ENCODE peak calls at places on chromosomes 11 and 22, in four cellular contexts. M is right lobe of liver, K is A549, L is mucosa of descending colon. O is an unnamed sample.

GRCh38 chr11:48093795-48094642 is 113.7 kb downstream of the PTPRJ start:
- DNase-seq in K (no peak), L (no peak), M (peak; percentile 56), O (no peak)

GRCh38 chr22:49828599-49828965 is 909 bp upstream of the BRD1 start:
- DNase-seq in M (no peak), K (no peak), L (no peak), O (no peak)

GRCh38 chr22:35457729-35458546 is 58.0 kb downstream of the MCM5 start:
- DNase-seq in L (no peak), K (no peak), M (no peak), O (peak; percentile 27)

GRCh38 chr11:62445314-62445740 is 26.5 kb downstream of the SCGB1A1 start:
- DNase-seq in L (no peak), M (no peak), K (no peak), O (no peak)

GRCh38 chr11:118715245-118715807 is 35.9 kb upstream of the TREH start:
- DNase-seq in L (no peak), M (no peak), K (no peak), O (no peak)

GRCh38 chr11:77198440-77198849 is 70.4 kb downstream of the MYO7A start:
- DNase-seq in K (peak; percentile 36), M (peak; percentile 47), L (peak; percentile 39), O (no peak)

GRCh38 chr22:23058481-23059336 is 11.6 kb upstream of the GNAZ start:
- DNase-seq in L (peak; percentile 23), M (peak; percentile 42), K (no peak), O (no peak)

GRCh38 chr11:120215634-120216033 is 4.8 kb downstream of the OAF start:
- DNase-seq in L (peak; percentile 56), M (peak; percentile 83), K (no peak), O (no peak)

GRCh38 chr11:112889446-112889845 is 71.8 kb upstream of the NCAM1 start:
- DNase-seq in L (no peak), M (no peak), K (no peak), O (no peak)

GRCh38 chr22:50201191-50202129 is 649 bp downstream of the SELENOO start:
- DNase-seq in M (no peak), L (no peak), K (no peak), O (no peak)

DNA sequence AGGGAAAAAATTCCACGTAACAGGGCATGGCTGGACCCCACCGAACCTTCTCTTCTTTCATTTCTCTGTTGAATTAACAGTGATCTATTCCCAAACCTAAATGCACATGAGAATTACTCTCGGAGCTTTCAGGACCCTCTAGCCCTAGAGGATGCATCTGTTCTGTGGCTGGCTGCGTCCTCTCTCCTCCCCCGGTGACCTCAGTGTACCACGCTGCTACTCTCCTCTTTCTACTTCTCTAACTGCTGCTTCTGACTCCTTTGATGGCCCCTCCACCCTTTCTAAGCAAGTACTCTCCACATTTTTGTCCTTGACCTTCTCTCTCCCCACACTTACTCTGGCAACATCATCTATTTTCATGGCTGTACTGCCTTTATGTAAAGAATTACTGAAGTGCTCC is 12.1 kb upstream of the APOA1 start:
- DNase-seq in K (no peak), M (no peak), L (no peak), O (no peak)
- H3K4me1 ChIP-seq in K (peaks cover 5% of the 10 kb centered on the region), M (no peaks in the 10 kb centered on the region), L (peaks cover 33% of the 10 kb centered on the region), O (peaks cover 35% of the 10 kb centered on the region)

GRCh38 chr11:43922295-43922648 is 20.2 kb upstream of the C11orf96 start:
- DNase-seq in L (no peak), K (no peak), M (no peak), O (no peak)
- H3K4me3 ChIP-seq in L (no peak overlapping the region), K (no peak overlapping the region), M (no peak overlapping the region), O (no peak overlapping the region)

DNA sequence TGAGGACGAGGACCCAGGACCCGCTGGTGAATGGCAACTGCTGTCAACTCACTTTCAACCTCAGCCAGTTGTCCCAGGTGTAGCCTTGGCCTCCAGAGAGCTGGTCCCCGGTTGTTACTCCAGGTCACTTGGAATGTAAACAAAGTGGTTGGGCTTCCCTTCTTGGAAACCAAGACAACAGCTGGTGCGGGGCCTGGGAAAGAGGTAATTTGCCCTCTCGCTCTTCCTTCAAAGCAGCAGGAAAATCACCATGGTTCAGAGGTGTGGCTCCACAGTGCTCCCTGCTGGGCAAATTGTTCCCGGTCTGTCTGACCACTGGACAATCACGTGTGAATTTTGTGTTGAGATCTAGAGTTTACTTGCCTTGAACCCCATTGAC is 15.0 kb downstream of the SLC1A2 start:
- DNase-seq in M (no peak), K (peak; percentile 48), L (no peak), O (peak; percentile 13)
- TF ChIP-seq CTCF in M (peak; percentile 38), K (peak; percentile 72), L (no peak), O (peak; percentile 56)

GRCh38 chr11:93984205-93984586 is 37.0 kb upstream of the HEPHL1 start:
- DNase-seq in L (no peak), M (no peak), K (no peak), O (no peak)
- H3K4me1 ChIP-seq in L (no peaks in the 10 kb centered on the region), M (no peaks in the 10 kb centered on the region), K (peaks cover 14% of the 10 kb centered on the region), O (peaks cover 26% of the 10 kb centered on the region)

GRCh38 chr22:37817705-37818311 is 5.4 kb upstream of the GALR3 start:
- DNase-seq in L (peak; percentile 78), M (peak; percentile 84), K (peak; percentile 69), O (peak; percentile 58)

GRCh38 chr22:37820350-37820749 is 2.8 kb upstream of the GALR3 start:
- DNase-seq in K (no peak), L (no peak), M (no peak), O (no peak)

GRCh38 chr22:37818397-37819099 is 4.6 kb upstream of the GALR3 start:
- DNase-seq in K (no peak), M (peak; percentile 75), L (peak; percentile 80), O (peak; percentile 14)

GRCh38 chr22:37816543-37817180 is 6.5 kb upstream of the GALR3 start:
- DNase-seq in M (peak; percentile 87), L (no peak), K (no peak), O (no peak)

GRCh38 chr22:37819100-37819433 is 4.1 kb upstream of the GALR3 start:
- DNase-seq in M (no peak), L (no peak), K (no peak), O (no peak)
- H3K4me3 ChIP-seq in M (peak overlapping the region; percentile 25), L (no peak overlapping the region), K (no peak overlapping the region), O (no peak overlapping the region)

GRCh38 chr11:64765841-64766682 is 6.3 kb upstream of the PYGM start:
- DNase-seq in K (no peak), L (no peak), M (no peak), O (no peak)
- TF ChIP-seq CTCF in K (no peak), L (no peak), M (no peak), O (no peak)

GRCh38 chr11:121237686-121238658 is 54.6 kb upstream of the SC5D start:
- DNase-seq in L (no peak), M (no peak), K (no peak), O (peak; percentile 89)

GRCh38 chr11:121235057-121235456 is 57.5 kb upstream of the SC5D start:
- DNase-seq in L (no peak), K (no peak), M (peak; percentile 66), O (no peak)

GRCh38 chr11:121231576-121232278 is 60.8 kb upstream of the SC5D start:
- DNase-seq in M (peak; percentile 88), K (no peak), L (no peak), O (no peak)

GRCh38 chr11:121240650-121241299 is 51.8 kb upstream of the SC5D start:
- DNase-seq in M (no peak), L (no peak), K (no peak), O (no peak)

GRCh38 chr11:121236115-121237001 is 56.2 kb upstream of the SC5D start:
- DNase-seq in L (no peak), M (no peak), K (no peak), O (no peak)
- H3K4me1 ChIP-seq in L (no peaks in the 10 kb centered on the region), M (no peaks in the 10 kb centered on the region), K (no peaks in the 10 kb centered on the region), O (peaks cover 6% of the 10 kb centered on the region)

DNA sequence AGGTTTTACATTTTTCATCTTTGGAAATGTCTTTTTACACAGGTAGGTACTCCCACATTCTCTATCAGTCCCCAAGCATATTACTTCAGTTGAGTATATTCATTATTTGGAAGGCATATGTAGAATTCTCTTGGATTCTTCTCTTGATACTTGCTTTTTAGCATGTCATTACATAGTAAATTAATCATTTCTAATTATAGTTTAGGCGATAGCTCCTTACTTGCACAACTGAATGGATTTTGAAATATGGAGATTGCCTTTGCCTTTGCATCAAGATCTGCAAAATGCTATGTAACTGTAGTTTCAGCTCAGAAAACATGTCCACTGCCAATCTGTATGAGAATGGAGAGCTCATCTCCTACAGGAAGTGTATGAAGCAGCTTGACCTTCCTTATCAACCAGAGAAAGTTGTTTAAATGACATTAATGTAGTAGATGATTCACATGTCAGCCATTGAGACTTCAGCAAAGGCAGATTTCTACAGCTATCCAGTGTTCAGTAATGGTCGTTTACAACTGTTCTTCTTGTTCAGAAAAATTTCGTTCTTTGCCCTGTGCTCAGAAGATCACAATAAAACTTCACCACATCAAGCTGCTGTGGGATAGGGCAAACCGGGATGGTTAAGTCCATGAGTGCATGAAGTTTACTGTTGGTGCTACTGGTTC is 61.5 kb downstream of the PPP6R3 start:
- DNase-seq in L (no peak), K (no peak), M (no peak), O (no peak)
- H3K4me3 ChIP-seq in L (no peak overlapping the region), K (no peak overlapping the region), M (no peak overlapping the region), O (no peak overlapping the region)

GRCh38 chr11:90635886-90636285 is 413.0 kb upstream of the CHORDC1 start:
- DNase-seq in L (no peak), M (no peak), K (no peak), O (no peak)

GRCh38 chr11:90635145-90635544 is 412.3 kb upstream of the CHORDC1 start:
- DNase-seq in K (no peak), M (no peak), L (no peak), O (no peak)

GRCh38 chr11:90639687-90640086 is 416.8 kb upstream of the CHORDC1 start:
- DNase-seq in L (no peak), K (no peak), M (no peak), O (peak; percentile 6)
- TF ChIP-seq CTCF in L (no peak), K (peak; percentile 24), M (peak; percentile 37), O (peak; percentile 75)

DNA sequence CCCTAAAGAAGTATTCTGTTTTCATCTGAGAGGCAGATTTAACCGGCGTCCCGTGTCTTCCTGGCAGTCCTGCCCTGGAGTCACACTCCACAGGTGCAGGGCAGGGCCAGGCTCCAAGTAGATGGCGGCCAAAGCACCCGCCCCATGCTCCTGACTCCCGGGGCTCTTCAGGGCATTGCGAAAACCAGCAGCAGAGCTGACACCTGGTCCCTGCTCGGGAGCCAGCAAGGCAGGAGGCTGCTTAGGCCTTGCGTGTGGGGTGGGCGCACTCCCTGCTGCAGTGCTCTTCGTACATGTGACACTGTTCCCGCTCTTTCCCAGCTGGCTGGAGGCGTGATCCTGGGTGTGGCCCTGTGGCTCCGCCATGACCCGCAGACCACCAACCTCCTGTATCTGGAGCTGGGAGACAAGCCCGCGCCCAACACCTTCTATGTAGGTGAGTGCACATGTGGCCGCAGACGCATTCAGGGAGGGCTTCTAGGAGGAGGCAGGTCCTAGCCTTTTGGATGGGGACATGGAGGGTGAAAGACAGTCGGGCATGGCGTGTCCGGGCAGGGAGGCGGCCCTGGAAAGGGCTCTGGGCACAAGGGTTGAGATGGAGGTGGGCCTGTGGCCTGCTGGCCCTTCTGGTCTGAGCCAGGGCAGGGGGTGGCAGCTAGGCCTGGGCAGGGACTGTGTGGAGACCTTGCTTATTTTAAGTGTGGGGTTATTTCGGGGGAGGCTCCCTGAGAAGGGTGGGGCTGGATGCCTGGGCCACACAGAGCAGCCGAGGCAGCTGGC is 10.3 kb upstream of the TSSC4 start:
- DNase-seq in M (peak; percentile 80), L (no peak), K (no peak), O (no peak)
- H3K4me1 ChIP-seq in M (no peaks in the 10 kb centered on the region), L (peaks cover 35% of the 10 kb centered on the region), K (peaks cover 24% of the 10 kb centered on the region), O (peaks cover 22% of the 10 kb centered on the region)

O was measured in mammary epithelial cell.